ENCODE peak calls at places on chromosomes 11 and 22, in ten cellular contexts. X is GM12865, Z is lower lobe of right lung, U is tibial artery, E is heart left ventricle, A is stomach, R is brain microvascular endothelial cell, F is fibroblast of villous mesenchyme, O is left ventricle myocardium inferior, L is AG04449. V is an unnamed sample.

GRCh38 chr11:12291767-12292166 is 85.6 kb upstream of the PARVA start:
- DNase-seq in L (no peak), R (no peak), U (no peak), A (no peak), F (no peak), X (peak), O (no peak), E (no peak), Z (no peak), V (no peak)

GRCh38 chr11:44852159-44852707 is 98.5 kb downstream of the TP53I11 start:
- DNase-seq in O (no peak), U (no peak), X (no peak), F (no peak), A (no peak), Z (no peak), R (no peak), E (no peak), L (no peak), V (no peak)

GRCh38 chr11:58573451-58574104 is 2.1 kb downstream of the LPXN start:
- DNase-seq in Z (peak), U (peak), R (peak), E (peak), X (peak), A (no peak), L (no peak), O (peak), F (peak), V (peak)

GRCh38 chr11:81005595-81005994 is 1564.8 kb upstream of the TENM4 start:
- DNase-seq in E (no peak), U (no peak), X (no peak), A (no peak), L (peak), F (peak), R (peak), Z (no peak), O (no peak), V (no peak)

GRCh38 chr11:2270322-2271076 is at the start of gene ASCL2:
- DNase-seq in Z (no peak), F (no peak), A (peak), X (no peak), U (peak), E (no peak), R (no peak), L (no peak), O (no peak), V (peak)

GRCh38 chr11:8019671-8020597 is 32.8 kb downstream of the EIF3F start:
- DNase-seq in U (no peak), X (no peak), O (no peak), R (no peak), L (no peak), Z (no peak), E (no peak), F (no peak), A (no peak), V (no peak)

GRCh38 chr11:898540-899190 is 11.9 kb downstream of the CHID1 start:
- DNase-seq in F (peak), A (no peak), O (no peak), R (no peak), X (no peak), L (no peak), U (no peak), Z (no peak), E (no peak), V (no peak)

GRCh38 chr22:37643225-37643847 is 3.9 kb downstream of the SH3BP1 start:
- DNase-seq in F (peak), U (peak), L (no peak), A (peak), R (peak), Z (peak), X (peak), O (peak), E (peak), V (peak)

GRCh38 chr11:71140206-71140919 is 112.0 kb downstream of the SHANK2 start:
- DNase-seq in E (no peak), F (no peak), X (no peak), L (no peak), O (no peak), Z (peak), R (no peak), U (peak), A (no peak), V (no peak)

GRCh38 chr11:75279273-75279672 is 38.7 kb downstream of the TPBGL start:
- DNase-seq in A (no peak), R (no peak), F (no peak), Z (no peak), O (peak), L (no peak), U (peak), X (no peak), E (no peak), V (no peak)

GRCh38 chr22:44940121-44940520 is 69.7 kb downstream of the PHF21B start:
- DNase-seq in F (no peak), U (no peak), R (no peak), O (no peak), X (no peak), L (no peak), Z (no peak), A (no peak), E (no peak), V (no peak)
- TF ChIP-seq CTCF in F (no peak), U (no peak), R (no peak), O (no peak), X (no peak), L (no peak), Z (no peak), A (no peak), E (no peak), V (no peak)

DNA sequence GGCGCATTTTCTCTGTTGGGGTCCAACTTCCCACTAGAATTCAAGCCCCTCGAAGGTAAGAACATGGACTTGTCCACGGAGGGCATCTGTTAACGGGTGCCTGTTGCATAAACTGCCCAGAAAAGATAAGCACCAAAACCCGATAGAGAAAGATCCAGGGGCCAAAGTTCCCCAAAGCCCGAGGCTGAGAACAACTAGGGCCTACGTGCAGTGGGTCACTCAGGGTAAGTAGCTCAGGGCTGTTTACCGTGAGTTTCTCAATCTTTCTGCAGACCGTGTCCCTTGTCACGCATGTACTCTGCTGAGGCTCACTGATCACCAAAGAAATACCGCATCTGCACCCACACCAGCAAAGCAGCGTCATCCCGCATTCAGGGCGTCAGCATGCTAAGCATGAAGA is 24.4 kb downstream of the PGA5 start:
- DNase-seq in F (no peak), A (no peak), Z (no peak), U (no peak), O (no peak), R (no peak), L (no peak), X (no peak), E (no peak), V (no peak)
- TF ChIP-seq CTCF in F (no peak), A (no peak), Z (no peak), U (no peak), O (no peak), R (no peak), L (no peak), X (no peak), E (no peak), V (no peak)

DNA sequence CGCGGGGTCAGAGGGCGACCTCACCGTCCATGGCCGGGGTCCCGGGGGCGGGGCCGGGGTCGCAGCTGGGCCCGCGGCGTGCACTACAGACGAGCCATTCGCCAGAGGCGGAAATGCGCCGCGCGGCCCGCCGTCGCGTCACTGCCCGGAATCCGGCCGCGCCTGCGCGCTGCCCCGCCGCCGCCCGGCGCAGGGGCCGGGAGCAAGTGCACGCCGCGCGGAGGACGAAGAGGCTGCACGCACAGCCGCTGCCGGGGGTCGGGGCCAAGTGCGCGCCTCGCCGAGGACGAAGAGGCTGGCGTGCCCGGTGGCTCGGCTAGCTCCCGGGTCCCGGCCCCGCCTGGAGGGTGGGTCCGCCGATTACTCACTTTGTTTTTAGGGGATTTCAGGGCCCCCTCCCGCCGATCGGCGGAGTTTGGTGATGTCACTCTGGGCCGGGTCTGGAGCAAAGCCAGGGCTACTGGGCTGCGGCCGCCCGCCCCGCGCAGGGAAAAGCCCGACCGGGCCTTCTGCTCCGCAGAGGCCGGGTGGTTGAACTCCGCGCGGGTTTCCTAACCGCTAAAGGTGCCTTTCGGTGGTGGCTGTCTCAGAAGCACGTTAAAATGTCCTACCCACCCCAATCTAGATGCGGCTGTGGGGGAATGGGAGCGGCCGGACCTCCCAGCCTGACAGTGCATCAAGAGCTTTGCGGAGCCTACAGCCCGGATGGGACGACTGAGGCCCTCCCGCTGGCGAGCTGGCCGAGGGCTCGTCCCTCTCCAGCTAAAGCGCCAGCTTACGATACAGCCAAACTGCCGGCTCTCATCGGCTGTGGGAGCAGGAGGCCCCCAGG is at the start of gene RELA:
- DNase-seq in R (peak), X (peak), U (peak), L (peak), Z (peak), O (peak), F (peak), E (peak), A (peak), V (peak)
- TF ChIP-seq CTCF in R (no peak), X (no peak), U (peak), L (no peak), Z (peak), O (no peak), F (no peak), E (no peak), A (no peak), V (no peak)

DNA sequence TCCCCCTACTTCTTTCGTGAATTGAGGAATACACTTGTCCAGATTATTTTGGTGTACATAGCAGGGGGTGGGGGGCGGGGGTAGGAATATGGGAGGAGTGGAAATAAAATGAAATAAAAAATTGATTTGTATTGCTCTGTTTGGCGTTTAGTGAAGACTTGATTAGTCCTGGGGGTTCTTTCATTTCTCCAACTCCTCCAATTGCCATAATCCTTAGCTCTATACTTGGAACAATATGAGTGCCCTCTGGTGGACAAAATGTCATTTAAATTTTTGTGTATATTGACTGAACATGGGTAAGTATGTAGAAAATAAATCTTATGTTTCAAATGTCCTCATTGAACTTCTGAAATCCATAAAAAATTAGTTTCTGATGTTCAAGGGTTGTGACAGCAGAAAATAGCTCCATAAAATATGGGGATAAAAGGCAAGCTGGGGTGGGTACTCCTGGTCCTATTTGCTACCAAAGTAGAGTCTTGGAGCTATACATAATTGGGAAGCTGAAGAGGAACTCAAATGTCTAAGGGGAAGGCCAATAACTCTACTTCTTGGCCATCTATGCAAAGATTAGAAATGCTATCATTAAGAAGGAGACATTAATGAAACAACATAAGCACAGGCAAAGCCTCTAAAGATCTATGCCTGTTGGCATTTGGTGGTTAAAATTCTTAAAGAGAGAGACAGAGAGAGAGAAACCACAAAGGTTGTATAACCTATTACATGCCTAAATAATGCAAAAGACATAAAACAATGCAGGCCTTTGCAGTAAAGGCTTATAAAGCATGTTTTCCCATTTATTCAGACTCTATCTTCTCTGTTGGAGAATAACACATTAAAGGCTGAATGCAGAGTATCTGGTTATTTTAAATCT is 421.6 kb downstream of the METTL15 start:
- DNase-seq in R (peak), A (no peak), F (peak), X (peak), O (no peak), U (no peak), Z (no peak), E (no peak), L (no peak), V (no peak)
- TF ChIP-seq CTCF in R (peak), A (peak), F (peak), X (no peak), O (peak), U (peak), Z (peak), E (peak), L (no peak), V (no peak)